ENCODE peak calls at places on chromosomes 2 and 18, in ten cellular contexts. I, W, A, P, O, H, N, D, J and M are unnamed samples.

GRCh38 chr2:142734231-142734630 is 143.2 kb upstream of the KYNU start:
- DNase-seq in I (no peak), W (no peak), A (no peak), P (no peak), O (no peak), H (no peak), N (no peak), D (no peak), J (no peak), M (no peak)

GRCh38 chr2:207087046-207087902 is 78.5 kb downstream of the KLF7 start:
- DNase-seq in I (no peak), W (no peak), A (no peak), P (no peak), O (no peak), H (no peak), N (no peak), D (no peak), J (no peak), M (no peak)

GRCh38 chr2:108536133-108536780 is 2.0 kb downstream of the LIMS1 start:
- DNase-seq in I (no peak), W (peak; percentile 57), A (no peak), P (peak; percentile 82), O (no peak), H (no peak), N (no peak), D (peak; percentile 78), J (no peak), M (no peak)

GRCh38 chr18:70165936-70166335 is 39.6 kb downstream of the RTTN start:
- DNase-seq in I (no peak), W (no peak), A (no peak), P (no peak), O (no peak), H (no peak), N (no peak), D (no peak), J (no peak), M (no peak)

GRCh38 chr18:62450546-62451395 is 72.1 kb upstream of the ZCCHC2 start:
- DNase-seq in I (no peak), W (peak; percentile 85), A (no peak), P (peak; percentile 71), O (peak; percentile 50), H (peak; percentile 92), N (peak; percentile 59), D (peak; percentile 72), J (no peak), M (no peak)

GRCh38 chr2:127401757-127402695 is 14.3 kb upstream of the MAP3K2 start:
- DNase-seq in I (no peak), W (peak; percentile 46), A (no peak), P (no peak), O (no peak), H (no peak), N (peak; percentile 38), D (no peak), J (no peak), M (no peak)

GRCh38 chr2:29323961-29324360 is 208.7 kb downstream of the CLIP4 start:
- DNase-seq in I (no peak), W (peak; percentile 44), A (no peak), P (no peak), O (no peak), H (no peak), N (no peak), D (peak; percentile 26), J (no peak), M (no peak)

GRCh38 chr18:63439334-63439733 is 17.1 kb upstream of the VPS4B start:
- DNase-seq in I (peak; percentile 50), W (peak; percentile 45), A (peak; percentile 14), P (peak; percentile 67), O (peak; percentile 80), H (no peak), N (peak; percentile 85), D (peak; percentile 79), J (peak; percentile 40), M (peak; percentile 46)

GRCh38 chr2:20661981-20662937 is 4.7 kb upstream of the GDF7 start:
- DNase-seq in I (no peak), W (no peak), A (no peak), P (no peak), O (no peak), H (no peak), N (no peak), D (no peak), J (no peak), M (no peak)

GRCh38 chr2:15634846-15635490 is 43.3 kb downstream of the DDX1 start:
- DNase-seq in I (no peak), W (no peak), A (no peak), P (no peak), O (no peak), H (no peak), N (no peak), D (peak; percentile 35), J (no peak), M (no peak)

GRCh38 chr2:190628651-190629378 is 20.1 kb upstream of the NAB1 start:
- DNase-seq in I (no peak), W (no peak), A (no peak), P (no peak), O (no peak), H (no peak), N (no peak), D (peak; percentile 55), J (no peak), M (no peak)

GRCh38 chr2:20080415-20080814 is 29.0 kb upstream of the LAPTM4A start:
- DNase-seq in I (no peak), W (no peak), A (no peak), P (no peak), O (peak; percentile 75), H (no peak), N (no peak), D (no peak), J (no peak), M (no peak)

GRCh38 chr2:98769784-98770183 is 38.9 kb upstream of the MGAT4A start:
- DNase-seq in I (no peak), W (no peak), A (no peak), P (no peak), O (peak; percentile 87), H (no peak), N (no peak), D (no peak), J (peak; percentile 29), M (peak; percentile 58)

GRCh38 chr2:67733517-67733916 is 329.3 kb downstream of the C1D start:
- DNase-seq in I (peak; percentile 70), W (peak; percentile 31), A (no peak), P (peak; percentile 28), O (peak; percentile 53), H (no peak), N (peak; percentile 89), D (peak; percentile 45), J (no peak), M (no peak)

GRCh38 chr2:237888389-237888788 is 29.0 kb downstream of the RAMP1 start:
- DNase-seq in I (no peak), W (no peak), A (no peak), P (peak; percentile 78), O (no peak), H (no peak), N (no peak), D (peak; percentile 80), J (no peak), M (no peak)

GRCh38 chr2:201618744-201619654 is 24.3 kb downstream of the TMEM237 start:
- DNase-seq in I (peak; percentile 39), W (peak; percentile 76), A (peak; percentile 23), P (peak; percentile 73), O (peak; percentile 92), H (peak; percentile 83), N (peak; percentile 63), D (peak; percentile 83), J (no peak), M (no peak)

GRCh38 chr2:217833439-217833838 is 169.4 kb downstream of the TNS1 start:
- DNase-seq in I (no peak), W (no peak), A (no peak), P (no peak), O (no peak), H (peak; percentile 68), N (no peak), D (no peak), J (no peak), M (no peak)